ENCODE peak calls at places on chromosomes 1 and 21, in nine cellular contexts. One of them, this sample, is unnamed.

GRCh38 chr1:154342836-154343472 is 17.6 kb downstream of the ATP8B2 start:
- DNase-seq in kidney glomerular epithelial cell: no peak
- DNase-seq in tibial artery: no peak
- DNase-seq in GM20000: no peak
- DNase-seq in CD4-positive, alpha-beta T cell: peak; percentile 56
- DNase-seq in left lung: peak; percentile 57
- DNase-seq in GM23338: no peak
- DNase-seq in T-helper 9 cell: peak; percentile 65
- DNase-seq in osteocyte: no peak
- DNase-seq in this sample: no peak

GRCh38 chr1:7573481-7573880 is 197.6 kb upstream of the VAMP3 start:
- DNase-seq in kidney glomerular epithelial cell: no peak
- DNase-seq in tibial artery: no peak
- DNase-seq in GM20000: no peak
- DNase-seq in CD4-positive, alpha-beta T cell: no peak
- DNase-seq in left lung: no peak
- DNase-seq in GM23338: no peak
- DNase-seq in T-helper 9 cell: no peak
- DNase-seq in osteocyte: no peak
- DNase-seq in this sample: no peak

GRCh38 chr1:86430376-86430775 is 6.4 kb downstream of the CLCA2 start:
- DNase-seq in kidney glomerular epithelial cell: no peak
- DNase-seq in tibial artery: no peak
- DNase-seq in GM20000: no peak
- DNase-seq in CD4-positive, alpha-beta T cell: no peak
- DNase-seq in left lung: no peak
- DNase-seq in GM23338: no peak
- DNase-seq in T-helper 9 cell: no peak
- DNase-seq in osteocyte: no peak
- DNase-seq in this sample: no peak

GRCh38 chr1:33872681-33873080 is 8.8 kb downstream of the HMGB4 start:
- DNase-seq in kidney glomerular epithelial cell: peak; percentile 4
- DNase-seq in tibial artery: no peak
- DNase-seq in GM20000: no peak
- DNase-seq in CD4-positive, alpha-beta T cell: no peak
- DNase-seq in left lung: no peak
- DNase-seq in GM23338: no peak
- DNase-seq in T-helper 9 cell: no peak
- DNase-seq in osteocyte: no peak
- DNase-seq in this sample: no peak

GRCh38 chr1:31412732-31413404 is at the start of gene SERINC2:
- DNase-seq in kidney glomerular epithelial cell: no peak
- DNase-seq in tibial artery: no peak
- DNase-seq in GM20000: peak; percentile 86
- DNase-seq in CD4-positive, alpha-beta T cell: peak; percentile 19
- DNase-seq in left lung: no peak
- DNase-seq in GM23338: peak; percentile 84
- DNase-seq in T-helper 9 cell: no peak
- DNase-seq in osteocyte: no peak
- DNase-seq in this sample: no peak

GRCh38 chr1:218665216-218665615 is 320.1 kb downstream of the TGFB2 start:
- DNase-seq in kidney glomerular epithelial cell: no peak
- DNase-seq in tibial artery: peak; percentile 77
- DNase-seq in GM20000: no peak
- DNase-seq in CD4-positive, alpha-beta T cell: no peak
- DNase-seq in left lung: peak; percentile 35
- DNase-seq in GM23338: no peak
- DNase-seq in T-helper 9 cell: no peak
- DNase-seq in osteocyte: no peak
- DNase-seq in this sample: no peak

GRCh38 chr21:43331962-43332458 is 94.9 kb downstream of the SIK1 start:
- DNase-seq in kidney glomerular epithelial cell: peak; percentile 13
- DNase-seq in tibial artery: peak; percentile 52
- DNase-seq in GM20000: no peak
- DNase-seq in CD4-positive, alpha-beta T cell: no peak
- DNase-seq in left lung: peak; percentile 64
- DNase-seq in GM23338: no peak
- DNase-seq in T-helper 9 cell: no peak
- DNase-seq in osteocyte: no peak
- DNase-seq in this sample: no peak

GRCh38 chr1:99849413-99849743 is 783 bp upstream of the AGL start:
- DNase-seq in kidney glomerular epithelial cell: no peak
- DNase-seq in tibial artery: no peak
- DNase-seq in GM20000: no peak
- DNase-seq in CD4-positive, alpha-beta T cell: peak; percentile 5
- DNase-seq in left lung: peak; percentile 37
- DNase-seq in GM23338: no peak
- DNase-seq in T-helper 9 cell: no peak
- DNase-seq in osteocyte: no peak
- DNase-seq in this sample: peak; percentile 37

GRCh38 chr1:117095237-117095636 is 26.3 kb downstream of the TRIM45 start:
- DNase-seq in kidney glomerular epithelial cell: peak; percentile 18
- DNase-seq in tibial artery: no peak
- DNase-seq in GM20000: no peak
- DNase-seq in CD4-positive, alpha-beta T cell: no peak
- DNase-seq in left lung: no peak
- DNase-seq in GM23338: no peak
- DNase-seq in T-helper 9 cell: no peak
- DNase-seq in osteocyte: no peak
- DNase-seq in this sample: no peak

GRCh38 chr1:64499966-64500365 is 30.0 kb downstream of the CACHD1 start:
- DNase-seq in kidney glomerular epithelial cell: no peak
- DNase-seq in tibial artery: no peak
- DNase-seq in GM20000: no peak
- DNase-seq in CD4-positive, alpha-beta T cell: no peak
- DNase-seq in left lung: no peak
- DNase-seq in GM23338: peak; percentile 72
- DNase-seq in T-helper 9 cell: no peak
- DNase-seq in osteocyte: no peak
- DNase-seq in this sample: no peak

GRCh38 chr1:241828576-241828975 is 19.4 kb upstream of the EXO1 start:
- DNase-seq in kidney glomerular epithelial cell: peak; percentile 61
- DNase-seq in tibial artery: no peak
- DNase-seq in GM20000: no peak
- DNase-seq in CD4-positive, alpha-beta T cell: no peak
- DNase-seq in left lung: no peak
- DNase-seq in GM23338: peak; percentile 5
- DNase-seq in T-helper 9 cell: no peak
- DNase-seq in osteocyte: no peak
- DNase-seq in this sample: no peak

This sample was measured in OCI-LY7.